ENCODE peak calls at places on chromosomes 2 and 18, in nine cellular contexts. C, H, J, L, S, A, R, Y and E are unnamed samples.

GRCh38 chr2:3536682-3537632 is 17.6 kb upstream of the ADI1 start:
- DNase-seq in J (no peak), A (no peak), Y (no peak), R (no peak), L (peak; percentile 30), H (no peak), S (no peak), C (peak; percentile 8), E (peak; percentile 86)

GRCh38 chr2:18455256-18455862 is 105.1 kb downstream of the RDH14 start:
- DNase-seq in C (peak; percentile 5), S (no peak), A (no peak), J (no peak), L (no peak), H (no peak), R (no peak), Y (no peak), E (no peak)

GRCh38 chr18:56641714-56642331 is 3.4 kb upstream of the TXNL1 start:
- DNase-seq in S (no peak), C (peak; percentile 71), H (no peak), L (no peak), J (no peak), Y (no peak), A (no peak), R (no peak), E (no peak)

GRCh38 chr2:120469486-120469885 is 123.5 kb downstream of the INHBB start:
- DNase-seq in J (no peak), R (no peak), A (no peak), C (no peak), Y (no peak), S (no peak), L (no peak), H (no peak), E (no peak)

GRCh38 chr2:158321264-158321663 is 135.3 kb downstream of the CCDC148 start:
- DNase-seq in C (peak; percentile 95), A (no peak), H (no peak), R (no peak), S (no peak), J (no peak), Y (no peak), L (no peak), E (no peak)

GRCh38 chr2:25505630-25506029 is 163.9 kb upstream of the DNMT3A start:
- DNase-seq in J (no peak), H (no peak), Y (no peak), R (no peak), C (peak; percentile 24), L (no peak), A (no peak), S (no peak), E (no peak)

GRCh38 chr2:196160101-196160500 is 11.3 kb downstream of the STK17B start:
- DNase-seq in J (peak; percentile 71), A (no peak), H (peak; percentile 30), L (peak; percentile 98), Y (no peak), C (peak; percentile 84), R (no peak), S (no peak), E (no peak)

GRCh38 chr18:42425025-42425424 is 470.0 kb downstream of the PIK3C3 start:
- DNase-seq in S (no peak), A (no peak), L (no peak), H (no peak), Y (no peak), C (no peak), R (no peak), J (no peak), E (no peak)

GRCh38 chr18:8426401-8426800 is 182.8 kb upstream of the RAB12 start:
- DNase-seq in H (no peak), R (no peak), C (no peak), J (no peak), S (peak; percentile 41), L (peak; percentile 40), A (no peak), Y (no peak), E (no peak)

GRCh38 chr2:7097353-7097895 is 180.2 kb downstream of the RNF144A start:
- DNase-seq in C (peak; percentile 42), A (peak; percentile 73), S (peak; percentile 66), J (peak; percentile 11), Y (peak; percentile 48), R (no peak), L (peak; percentile 73), H (peak; percentile 33), E (no peak)

GRCh38 chr2:39855856-39856255 is 76.8 kb upstream of the THUMPD2 start:
- DNase-seq in H (no peak), Y (no peak), J (no peak), A (no peak), C (no peak), S (no peak), L (no peak), R (no peak), E (no peak)

GRCh38 chr2:241538838-241539615 is 19.5 kb upstream of the BOK start:
- DNase-seq in Y (no peak), J (no peak), H (no peak), C (no peak), L (no peak), A (no peak), R (no peak), S (no peak), E (no peak)

GRCh38 chr18:3584897-3585460 is 135.0 kb downstream of the TGIF1 start:
- DNase-seq in C (peak; percentile 43), S (no peak), L (peak; percentile 57), A (no peak), Y (no peak), H (no peak), J (no peak), R (no peak), E (no peak)

GRCh38 chr2:111184725-111185495 is 64.2 kb downstream of the BCL2L11 start:
- DNase-seq in C (no peak), R (no peak), L (no peak), A (no peak), J (no peak), H (no peak), S (no peak), Y (no peak), E (no peak)

GRCh38 chr2:191637182-191638078 is 40.5 kb upstream of the NABP1 start:
- DNase-seq in A (peak; percentile 17), R (no peak), Y (no peak), J (no peak), L (peak; percentile 33), S (no peak), H (no peak), C (peak; percentile 77), E (no peak)

GRCh38 chr2:51918113-51918512 is 886.2 kb upstream of the NRXN1 start:
- DNase-seq in Y (no peak), C (peak; percentile 26), J (no peak), R (no peak), H (no peak), S (no peak), A (no peak), L (peak; percentile 48), E (no peak)

GRCh38 chr2:121095257-121096080 is 189.5 kb downstream of the TFCP2L1 start:
- DNase-seq in H (no peak), S (no peak), L (peak; percentile 73), Y (no peak), C (peak; percentile 67), A (peak; percentile 8), J (no peak), R (no peak), E (no peak)

GRCh38 chr18:58186258-58186948 is 142.4 kb downstream of the NEDD4L start:
- DNase-seq in J (peak; percentile 43), C (peak; percentile 92), S (no peak), H (no peak), R (no peak), A (no peak), L (no peak), Y (no peak), E (no peak)

GRCh38 chr18:44423826-44424225 is 256.9 kb upstream of the SETBP1 start:
- DNase-seq in L (no peak), H (no peak), J (no peak), S (no peak), Y (no peak), R (no peak), A (peak; percentile 86), C (no peak), E (no peak)

GRCh38 chr2:151757861-151758260 is 23.6 kb upstream of the NEB start:
- DNase-seq in H (no peak), R (no peak), S (no peak), J (no peak), C (no peak), A (no peak), Y (no peak), L (no peak), E (no peak)

GRCh38 chr2:169716938-169717690 is 16.5 kb upstream of the KLHL23 start:
- DNase-seq in H (no peak), Y (no peak), J (no peak), C (peak; percentile 21), R (no peak), S (no peak), L (no peak), A (peak; percentile 51), E (no peak)

GRCh38 chr2:120334068-120334467 is 11.9 kb upstream of the INHBB start:
- DNase-seq in S (no peak), L (no peak), Y (no peak), R (no peak), A (no peak), H (no peak), C (no peak), J (no peak), E (no peak)

GRCh38 chr2:56474412-56475158 is 290.8 kb downstream of the CCDC85A start:
- DNase-seq in S (no peak), J (no peak), L (no peak), C (no peak), A (peak; percentile 47), R (no peak), Y (no peak), H (no peak), E (no peak)

GRCh38 chr18:25734336-25734735 is 356.1 kb downstream of the SS18 start:
- DNase-seq in Y (no peak), A (peak; percentile 10), J (no peak), R (no peak), S (no peak), H (no peak), C (peak; percentile 31), L (no peak), E (no peak)

GRCh38 chr2:161116463-161116960 is 43.7 kb upstream of the TANK start:
- DNase-seq in C (no peak), J (no peak), L (peak; percentile 45), R (no peak), H (no peak), Y (no peak), A (no peak), S (no peak), E (no peak)

GRCh38 chr2:118055512-118056164 is 32.6 kb upstream of the INSIG2 start:
- DNase-seq in Y (no peak), C (no peak), A (no peak), J (no peak), R (no peak), S (no peak), H (no peak), L (peak; percentile 9), E (no peak)

GRCh38 chr2:54429055-54429454 is 27.1 kb upstream of the SPTBN1 start:
- DNase-seq in R (no peak), L (no peak), J (no peak), S (no peak), H (no peak), C (no peak), Y (no peak), A (no peak), E (no peak)

GRCh38 chr2:36355157-36355889 is at the start of gene CRIM1:
- DNase-seq in S (no peak), J (peak; percentile 78), C (peak; percentile 91), Y (peak; percentile 41), H (peak; percentile 25), A (peak; percentile 33), R (peak; percentile 46), L (peak; percentile 65), E (peak; percentile 93)

GRCh38 chr2:190649035-190649797 is at the start of gene NAB1:
- DNase-seq in H (peak; percentile 34), J (no peak), R (no peak), Y (peak; percentile 60), S (no peak), A (peak; percentile 66), L (peak; percentile 76), C (peak; percentile 56), E (peak; percentile 86)

GRCh38 chr2:152466041-152466440 is 131.1 kb downstream of the FMNL2 start:
- DNase-seq in A (no peak), C (no peak), R (no peak), Y (no peak), S (no peak), H (no peak), L (peak; percentile 93), J (no peak), E (no peak)

GRCh38 chr2:25483584-25484266 is 142.0 kb upstream of the DNMT3A start:
- DNase-seq in R (no peak), S (no peak), L (peak; percentile 87), J (no peak), C (peak; percentile 35), H (no peak), Y (no peak), A (no peak), E (no peak)